ENCODE peak calls at places on chromosomes 12 and 14, in nine cellular contexts. N is adrenal gland; Z is kidney; W is MM.1S; B is SJSA1; F is RWPE1; D is tibial artery; K is CD4-positive, CD25-positive, alpha-beta regulatory T cell; M is IMR-90. R is an unnamed sample.
A peak's percentile ranks its signal among the peaks of the same experiment; 100 is the strongest.

GRCh38 chr12:22893878-22894277 is 268.9 kb downstream of the ETNK1 start:
- DNase-seq in N (no peak), Z (no peak), W (no peak), B (no peak), F (no peak), D (no peak), K (no peak), M (no peak), R (no peak)

GRCh38 chr12:48349471-48349870 is 1.2 kb downstream of the ZNF641 start:
- DNase-seq in N (no peak), Z (no peak), W (no peak), B (no peak), F (no peak), D (no peak), K (no peak), M (no peak), R (no peak)

GRCh38 chr14:64421166-64421565 is 33.0 kb downstream of the MTHFD1 start:
- DNase-seq in N (no peak), Z (no peak), W (no peak), B (peak; percentile 79), F (peak; percentile 62), D (no peak), K (no peak), M (peak; percentile 73), R (peak; percentile 84)

GRCh38 chr12:109586385-109587296 is 13.0 kb downstream of the MVK start:
- DNase-seq in N (no peak), Z (no peak), W (no peak), B (no peak), F (no peak), D (no peak), K (no peak), M (no peak), R (no peak)

GRCh38 chr14:60643443-60644402 is 5.6 kb downstream of the SIX1 start:
- DNase-seq in N (no peak), Z (no peak), W (no peak), B (no peak), F (no peak), D (peak; percentile 68), K (no peak), M (peak; percentile 24), R (no peak)

GRCh38 chr12:105369014-105369413 is 38.5 kb downstream of the C12orf75 start:
- DNase-seq in N (no peak), Z (no peak), W (no peak), B (no peak), F (no peak), D (no peak), K (no peak), M (peak; percentile 84), R (peak; percentile 73)

GRCh38 chr14:51239813-51240803 is at the start of gene TMX1:
- DNase-seq in N (peak; percentile 96), Z (peak; percentile 98), W (peak; percentile 94), B (peak; percentile 95), F (peak; percentile 100), D (peak; percentile 96), K (peak; percentile 94), M (peak; percentile 99), R (peak; percentile 95)

GRCh38 chr12:62540354-62540753 is 73.7 kb downstream of the MON2 start:
- DNase-seq in N (no peak), Z (no peak), W (no peak), B (no peak), F (no peak), D (no peak), K (no peak), M (no peak), R (no peak)

GRCh38 chr14:87483651-87484260 is 509.2 kb downstream of the GALC start:
- DNase-seq in N (no peak), Z (no peak), W (no peak), B (no peak), F (peak; percentile 68), D (no peak), K (no peak), M (peak; percentile 63), R (peak; percentile 61)

GRCh38 chr12:45730116-45730841 is 773 bp downstream of the ARID2 start:
- DNase-seq in N (peak; percentile 52), Z (peak; percentile 82), W (peak; percentile 61), B (peak; percentile 67), F (peak; percentile 11), D (peak; percentile 34), K (peak; percentile 81), M (peak; percentile 43), R (peak; percentile 46)

GRCh38 chr14:85731198-85731597 is 201.3 kb downstream of the FLRT2 start:
- DNase-seq in N (peak; percentile 1), Z (no peak), W (no peak), B (no peak), F (no peak), D (no peak), K (no peak), M (peak; percentile 64), R (peak; percentile 83)

GRCh38 chr12:91222746-91223145 is 40.1 kb upstream of the DCN start:
- DNase-seq in N (no peak), Z (no peak), W (no peak), B (peak; percentile 76), F (no peak), D (no peak), K (no peak), M (peak; percentile 78), R (peak; percentile 79)

GRCh38 chr12:98002887-98003493 is 512.4 kb upstream of the TMPO start:
- DNase-seq in N (peak; percentile 39), Z (no peak), W (peak; percentile 72), B (peak; percentile 27), F (peak; percentile 17), D (peak; percentile 47), K (peak; percentile 33), M (peak; percentile 1), R (peak; percentile 1)

GRCh38 chr12:58408516-58408915 is 467.1 kb downstream of the ATP23 start:
- DNase-seq in N (peak; percentile 56), Z (no peak), W (no peak), B (no peak), F (no peak), D (no peak), K (no peak), M (peak; percentile 31), R (no peak)

GRCh38 chr12:62922539-62922938 is 12.4 kb downstream of the PPM1H start:
- DNase-seq in N (no peak), Z (no peak), W (no peak), B (no peak), F (no peak), D (no peak), K (no peak), M (no peak), R (no peak)

GRCh38 chr14:88411039-88411438 is 25.6 kb downstream of the SPATA7 start:
- DNase-seq in N (no peak), Z (no peak), W (no peak), B (no peak), F (no peak), D (no peak), K (no peak), M (no peak), R (no peak)

GRCh38 chr14:33062881-33063280 is 124.2 kb downstream of the NPAS3 start:
- DNase-seq in N (no peak), Z (no peak), W (no peak), B (no peak), F (no peak), D (no peak), K (no peak), M (no peak), R (peak; percentile 92)

GRCh38 chr14:94377866-94378470 is 10.4 kb downstream of the SERPINA1 start:
- DNase-seq in N (no peak), Z (no peak), W (no peak), B (no peak), F (no peak), D (peak; percentile 9), K (no peak), M (no peak), R (no peak)

GRCh38 chr12:53115891-53116675 is 12.8 kb downstream of the SOAT2 start:
- DNase-seq in N (no peak), Z (no peak), W (no peak), B (no peak), F (no peak), D (no peak), K (no peak), M (no peak), R (no peak)

GRCh38 chr12:127607146-127607725 is 659.7 kb upstream of the TMEM132C start:
- DNase-seq in N (no peak), Z (no peak), W (no peak), B (no peak), F (no peak), D (no peak), K (no peak), M (no peak), R (no peak)

DNA sequence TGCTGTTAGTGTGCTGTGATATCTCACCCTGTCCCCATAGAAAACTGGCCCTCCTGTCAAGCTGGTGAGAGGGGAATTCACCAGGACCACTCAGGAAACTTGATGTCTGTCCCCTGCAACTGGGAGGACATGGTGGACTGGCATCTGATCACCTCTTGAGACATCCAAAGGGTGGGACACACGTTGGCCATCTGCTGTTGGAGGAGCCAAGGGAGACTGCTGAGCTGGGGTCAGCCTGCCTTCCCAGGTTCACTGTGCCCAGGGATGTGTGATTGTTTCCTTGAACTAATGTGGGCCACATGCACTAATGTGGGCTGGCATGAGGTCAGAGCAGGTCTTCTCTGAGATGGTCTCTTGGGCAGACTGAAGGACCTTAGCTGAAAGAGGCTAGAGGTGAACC is 16.7 kb upstream of the TMEM229B start:
- DNase-seq in N (no peak), Z (no peak), W (no peak), B (no peak), F (no peak), D (no peak), K (no peak), M (no peak), R (no peak)
- H3K27ac ChIP-seq in N (no peak overlapping the region), Z (no peak overlapping the region), W (no peak overlapping the region), B (no peak overlapping the region), F (no peak overlapping the region), D (no peak overlapping the region), K (no peak overlapping the region), M (no peak overlapping the region), R (no peak overlapping the region)

GRCh38 chr12:120758798-120759590 is 33.4 kb downstream of the ACADS start:
- DNase-seq in N (no peak), Z (no peak), W (no peak), B (no peak), F (no peak), D (no peak), K (no peak), M (no peak), R (no peak)
- H3K27ac ChIP-seq in N (no peak overlapping the region), Z (no peak overlapping the region), W (no peak overlapping the region), B (no peak overlapping the region), F (no peak overlapping the region), D (no peak overlapping the region), K (no peak overlapping the region), M (no peak overlapping the region), R (no peak overlapping the region)

GRCh38 chr12:67740706-67741105 is 92.2 kb downstream of the DYRK2 start:
- DNase-seq in N (no peak), Z (no peak), W (no peak), B (no peak), F (no peak), D (no peak), K (no peak), M (no peak), R (no peak)
- H3K27ac ChIP-seq in N (no peak overlapping the region), Z (no peak overlapping the region), W (no peak overlapping the region), B (no peak overlapping the region), F (no peak overlapping the region), D (no peak overlapping the region), K (no peak overlapping the region), M (no peak overlapping the region), R (peak overlapping the region; percentile 31)

DNA sequence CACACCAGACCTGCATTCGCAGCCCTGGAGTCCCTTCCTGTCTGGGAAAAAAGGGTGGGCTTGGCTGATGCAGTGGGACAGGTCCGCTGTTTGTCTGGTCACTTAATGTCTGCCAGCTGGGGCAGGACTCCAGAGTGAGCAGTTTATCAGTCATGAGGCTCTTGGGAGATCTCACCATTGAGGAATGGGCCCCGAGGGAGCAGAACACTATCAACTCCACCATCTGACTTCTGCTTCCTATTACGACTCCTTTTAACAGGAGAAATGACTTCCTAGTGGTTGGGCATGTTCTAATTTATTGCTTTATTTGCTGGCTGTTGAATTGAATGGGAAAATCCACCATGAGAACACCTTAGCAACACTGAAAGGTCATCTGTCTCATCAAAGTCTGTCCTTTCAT is 182.5 kb upstream of the RASSF8 start:
- DNase-seq in N (no peak), Z (no peak), W (no peak), B (no peak), F (no peak), D (no peak), K (no peak), M (peak; percentile 31), R (no peak)
- H3K27ac ChIP-seq in N (no peak overlapping the region), Z (no peak overlapping the region), W (no peak overlapping the region), B (no peak overlapping the region), F (no peak overlapping the region), D (no peak overlapping the region), K (no peak overlapping the region), M (no peak overlapping the region), R (no peak overlapping the region)